ENCODE peak calls at places on chromosome 5, in five cellular contexts. M is cardiac muscle cell; Q is activated effector memory CD4-positive, alpha-beta T cell treated with Interleukin-2 at 50 U/mL for 16 hours; L is dorsolateral prefrontal cortex; I is activated CD4-positive, alpha-beta T cell treated with anti-CD3 and anti-CD28 coated beads for 48 hours. E is an unnamed sample.

GRCh38 chr5:170405822-170406221 is 16.7 kb upstream of the KCNMB1 start:
- DNase-seq in L (no peak), Q (no peak), I (no peak), M (no peak), E (no peak)

GRCh38 chr5:151141535-151141934 is 16.0 kb downstream of the ANXA6 start:
- DNase-seq in I (peak), M (no peak), Q (peak), L (no peak), E (peak)

GRCh38 chr5:122766130-122766529 is 8.8 kb upstream of the SNX2 start:
- DNase-seq in M (no peak), Q (no peak), I (no peak), L (no peak), E (no peak)

GRCh38 chr5:179261301-179262125 is 83.7 kb downstream of the ADAMTS2 start:
- DNase-seq in I (no peak), Q (no peak), M (peak), L (peak), E (peak)

GRCh38 chr5:181171782-181172181 is 24.4 kb downstream of the OR2V2 start:
- DNase-seq in I (no peak), Q (no peak), L (no peak), M (no peak), E (no peak)

GRCh38 chr5:134090482-134090881 is 24.0 kb upstream of the TCF7 start:
- DNase-seq in I (peak), M (no peak), L (no peak), Q (peak), E (no peak)

GRCh38 chr5:159092288-159092687 is 7.4 kb downstream of the EBF1 start:
- DNase-seq in L (no peak), M (no peak), Q (no peak), I (no peak), E (no peak)

GRCh38 chr5:81425569-81425968 is 31.6 kb upstream of the ACOT12 start:
- DNase-seq in M (peak), Q (no peak), I (no peak), L (no peak), E (peak)

GRCh38 chr5:149228610-149229297 is 42.9 kb upstream of the AFAP1L1 start:
- DNase-seq in Q (no peak), L (no peak), I (no peak), M (peak), E (peak)

GRCh38 chr5:135239461-135240282 is 159.4 kb downstream of the MACROH2A1 start:
- DNase-seq in L (no peak), I (no peak), M (no peak), Q (no peak), E (no peak)

GRCh38 chr5:1523793-1524480 is at the start of gene LPCAT1:
- DNase-seq in M (peak), I (peak), L (peak), Q (peak), E (peak)

GRCh38 chr5:179322071-179323025 is 22.9 kb downstream of the ADAMTS2 start:
- DNase-seq in L (no peak), I (no peak), M (no peak), Q (no peak), E (no peak)

GRCh38 chr5:88727705-88728313 is 155.2 kb downstream of the MEF2C start:
- DNase-seq in L (no peak), M (peak), Q (no peak), I (no peak), E (peak)

GRCh38 chr5:174064171-174064570 is 18.7 kb downstream of the NSG2 start:
- DNase-seq in I (no peak), Q (no peak), L (no peak), M (no peak), E (no peak)

GRCh38 chr5:136087961-136088871 is 44.4 kb upstream of the SMAD5 start:
- DNase-seq in M (peak), I (no peak), L (no peak), Q (no peak), E (no peak)

GRCh38 chr5:159209438-159210305 is at the start of gene RNF145:
- DNase-seq in Q (peak), M (peak), I (peak), L (peak), E (peak)

GRCh38 chr5:156552855-156553358 is 225.9 kb downstream of the SGCD start:
- DNase-seq in Q (no peak), L (no peak), M (no peak), I (no peak), E (no peak)

GRCh38 chr5:14011089-14012004 is 66.9 kb upstream of the DNAH5 start:
- DNase-seq in Q (no peak), L (peak), M (peak), I (peak), E (peak)

GRCh38 chr5:113493446-113493845 is 5.2 kb upstream of the MCC start:
- DNase-seq in L (no peak), M (no peak), I (no peak), Q (no peak), E (no peak)

GRCh38 chr5:54024466-54024865 is 285.9 kb downstream of the ARL15 start:
- DNase-seq in M (peak), L (no peak), I (no peak), Q (no peak), E (no peak)

E was measured in hepatocyte.